ENCODE peak calls at places on chromosomes 3 and 15, in five cellular contexts. D is K562, R is HepG2, S is GM12878, O is H1. L is an unnamed sample.

GRCh38 chr3:108914774-108915641 is 38.7 kb downstream of the GUCA1C start:
- DNase-seq in S (peak; percentile 19), O (peak; percentile 63), R (peak; percentile 61), D (peak; percentile 29), L (peak; percentile 69)

GRCh38 chr15:95495033-95495541 is 835.4 kb upstream of the NR2F2 start:
- DNase-seq in O (no peak), R (no peak), D (no peak), S (no peak), L (no peak)

GRCh38 chr3:56981445-56982230 is 78.8 kb upstream of the SPATA12 start:
- DNase-seq in R (no peak), O (no peak), S (no peak), D (no peak), L (no peak)

GRCh38 chr3:182303169-182303568 is 490.1 kb upstream of the ATP11B start:
- DNase-seq in S (no peak), D (no peak), O (no peak), R (no peak), L (no peak)

GRCh38 chr15:55993804-55994539 is 560 bp upstream of the NEDD4 start:
- DNase-seq in D (peak; percentile 36), S (no peak), O (peak; percentile 57), R (peak; percentile 24), L (peak; percentile 21)

GRCh38 chr3:67419779-67420178 is 234.6 kb downstream of the SUCLG2 start:
- DNase-seq in D (no peak), R (no peak), S (no peak), O (no peak), L (no peak)

GRCh38 chr15:58555168-58556027 is 123.6 kb downstream of the LIPC start:
- DNase-seq in O (no peak), R (no peak), D (no peak), S (no peak), L (no peak)

GRCh38 chr3:173708191-173708590 is 310.6 kb downstream of the NLGN1 start:
- DNase-seq in O (no peak), R (no peak), S (no peak), D (no peak), L (no peak)

GRCh38 chr3:174376346-174376745 is 482.8 kb upstream of the NAALADL2 start:
- DNase-seq in S (no peak), O (no peak), R (no peak), D (no peak), L (no peak)

GRCh38 chr3:128310286-128311058 is 156.2 kb downstream of the DNAJB8 start:
- DNase-seq in O (peak; percentile 24), S (no peak), D (no peak), R (no peak), L (no peak)

GRCh38 chr3:48552111-48552911 is 4.3 kb downstream of the PFKFB4 start:
- DNase-seq in D (no peak), R (no peak), O (peak; percentile 40), S (no peak), L (no peak)

GRCh38 chr3:12557472-12558105 is 702 bp downstream of the MKRN2 start:
- DNase-seq in S (no peak), O (no peak), R (peak; percentile 49), D (peak; percentile 41), L (no peak)

GRCh38 chr3:164417955-164418354 is 660.3 kb downstream of the SI start:
- DNase-seq in R (no peak), D (no peak), S (no peak), O (no peak), L (no peak)

GRCh38 chr3:131174752-131175151 is 148.1 kb downstream of the NEK11 start:
- DNase-seq in R (no peak), D (no peak), S (peak; percentile 27), O (no peak), L (no peak)

GRCh38 chr15:55742927-55743614 is at the start of gene PRTG:
- DNase-seq in D (peak; percentile 45), S (no peak), R (peak; percentile 72), O (peak; percentile 76), L (no peak)

GRCh38 chr3:16319307-16319706 is 54.3 kb downstream of the OXNAD1 start:
- DNase-seq in R (peak; percentile 25), D (peak; percentile 84), O (no peak), S (no peak), L (peak; percentile 13)

GRCh38 chr3:87313641-87314040 is 37.3 kb upstream of the POU1F1 start:
- DNase-seq in O (no peak), R (no peak), D (no peak), S (no peak), L (no peak)

GRCh38 chr3:81838455-81838854 is 77.0 kb upstream of the GBE1 start:
- DNase-seq in D (no peak), R (no peak), S (no peak), O (no peak), L (no peak)

GRCh38 chr15:63832620-63833245 is 1.0 kb downstream of the HERC1 start:
- DNase-seq in O (no peak), D (no peak), S (no peak), R (no peak), L (no peak)

GRCh38 chr15:44208956-44209355 is 13.9 kb upstream of the FRMD5 start:
- DNase-seq in O (no peak), S (no peak), D (no peak), R (no peak), L (no peak)

GRCh38 chr3:159726231-159726964 is 262.2 kb upstream of the IL12A start:
- DNase-seq in O (no peak), R (no peak), D (no peak), S (no peak), L (peak; percentile 55)

GRCh38 chr3:80238606-80239005 is 470.8 kb upstream of the ROBO1 start:
- DNase-seq in S (no peak), D (no peak), R (no peak), O (no peak), L (no peak)

GRCh38 chr3:143565943-143566342 is 282.3 kb downstream of the SLC9A9 start:
- DNase-seq in R (no peak), S (no peak), D (no peak), O (no peak), L (no peak)

GRCh38 chr15:36090276-36090946 is 489.0 kb upstream of the CDIN1 start:
- DNase-seq in D (no peak), S (no peak), R (no peak), O (no peak), L (no peak)

GRCh38 chr3:55476515-55476914 is 10.6 kb downstream of the WNT5A start:
- DNase-seq in S (no peak), R (no peak), O (no peak), D (no peak), L (no peak)

GRCh38 chr3:124759666-124760401 is 29.6 kb downstream of the UMPS start:
- DNase-seq in O (no peak), R (no peak), S (no peak), D (no peak), L (no peak)

GRCh38 chr15:40266828-40267304 is 16.0 kb downstream of the ANKRD63 start:
- DNase-seq in O (no peak), D (peak; percentile 90), S (no peak), R (peak; percentile 21), L (peak; percentile 71)

GRCh38 chr15:94070341-94071275 is 160.8 kb upstream of the MCTP2 start:
- DNase-seq in S (no peak), D (no peak), R (no peak), O (peak; percentile 44), L (no peak)

GRCh38 chr3:42503957-42504333 is 1.5 kb downstream of the VIPR1 start:
- DNase-seq in O (peak; percentile 28), S (no peak), D (no peak), R (no peak), L (no peak)

GRCh38 chr3:169818330-169818729 is 5.6 kb upstream of the LRRC34 start:
- DNase-seq in S (no peak), R (no peak), O (no peak), D (no peak), L (no peak)
- TF ChIP-seq SIN3A in S (no peak), R (no peak), O (no peak), D (no peak), L (no peak)

GRCh38 chr3:60240558-60240957 is 1010.7 kb downstream of the FHIT start:
- DNase-seq in O (no peak), R (no peak), D (no peak), S (no peak), L (no peak)
- TF ChIP-seq ATF3 in O (no peak), R (no peak), D (no peak), S (no peak), L (no peak)

GRCh38 chr15:39250460-39251186 is 330.3 kb upstream of the THBS1 start:
- DNase-seq in R (no peak), D (no peak), O (no peak), S (no peak), L (no peak)

GRCh38 chr15:39248204-39248603 is 332.7 kb upstream of the THBS1 start:
- DNase-seq in O (no peak), R (peak; percentile 47), S (no peak), D (no peak), L (peak; percentile 12)

GRCh38 chr15:39251413-39252197 is 329.3 kb upstream of the THBS1 start:
- DNase-seq in R (no peak), O (no peak), S (peak; percentile 26), D (no peak), L (no peak)

GRCh38 chr15:39247574-39247973 is 333.3 kb upstream of the THBS1 start:
- DNase-seq in D (no peak), R (no peak), O (no peak), S (no peak), L (no peak)

GRCh38 chr15:39250001-39250400 is 330.9 kb upstream of the THBS1 start:
- DNase-seq in S (no peak), O (no peak), D (no peak), R (no peak), L (no peak)
- TF ChIP-seq CTCF in S (no peak), O (no peak), D (no peak), R (no peak), L (no peak)

GRCh38 chr3:121718205-121718846 is 31.2 kb downstream of the GOLGB1 start:
- DNase-seq in R (no peak), D (no peak), O (no peak), S (no peak), L (no peak)
- TF ChIP-seq SIN3A in R (no peak), D (no peak), O (no peak), S (no peak), L (no peak)

DNA sequence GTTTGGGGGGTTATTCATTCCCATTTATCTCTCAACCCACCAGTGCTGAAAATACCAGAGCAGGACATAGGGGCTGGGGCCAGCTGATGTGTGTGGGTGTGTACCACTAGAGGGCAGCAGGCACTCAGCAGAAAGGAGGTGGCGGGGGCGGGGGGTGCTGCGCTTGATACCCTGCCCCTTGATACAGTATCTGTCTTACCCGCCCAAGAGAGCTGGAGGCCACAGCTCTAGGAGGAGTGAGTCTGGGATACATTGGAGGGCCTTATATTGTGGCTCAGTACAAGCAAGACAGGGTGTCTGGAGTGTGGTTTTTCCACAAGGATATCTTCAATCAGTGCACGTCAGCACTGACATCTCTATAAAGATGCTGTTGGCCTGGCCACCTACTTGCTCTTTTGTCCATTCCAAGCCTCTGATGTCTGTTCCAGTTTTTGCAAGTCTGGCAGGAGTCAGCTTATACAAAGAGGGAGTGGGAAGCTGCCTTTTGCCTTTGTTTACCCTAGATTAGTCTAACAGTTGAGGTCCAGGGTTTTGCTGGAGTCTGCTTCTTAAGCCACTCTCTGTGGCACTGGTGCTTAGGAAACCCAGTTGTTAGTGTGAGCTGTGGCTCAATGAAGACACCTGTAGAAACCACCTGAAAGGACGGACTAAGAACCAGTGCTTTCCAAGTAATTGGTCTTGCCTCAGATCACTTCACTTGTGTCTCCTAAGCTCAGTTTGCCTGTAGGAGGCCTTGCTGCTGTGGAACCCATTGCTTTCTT is 1.5 kb upstream of the RBM15B start:
- DNase-seq in D (peak; percentile 62), S (no peak), R (peak; percentile 42), O (peak; percentile 73), L (no peak)
- TF ChIP-seq ATF3 in D (no peak), S (no peak), R (no peak), O (no peak), L (no peak)